ENCODE peak calls at places on chromosomes 2 and 18, in eight cellular contexts. V is lower lobe of right lung, A is upper lobe of right lung, M is MM.1S, I is K562, C is kidney epithelial cell, Q is psoas muscle, H is fibroblast of lung. W is an unnamed sample. For H3K36me3, the result is how much of the 10 kb centered on the place peaks cover.

GRCh38 chr18:34084635-34085034 is 140.1 kb downstream of the NOL4 start:
- DNase-seq in V (no peak), A (no peak), M (no peak), I (no peak), C (no peak), Q (no peak), H (no peak), W (no peak)

GRCh38 chr2:80858955-80859354 is 554.4 kb upstream of the LRRTM1 start:
- DNase-seq in V (no peak), A (no peak), M (no peak), I (no peak), C (no peak), Q (no peak), H (peak), W (no peak)

GRCh38 chr2:207289295-207290018 is 123.7 kb upstream of the KLF7 start:
- DNase-seq in V (no peak), A (no peak), M (no peak), I (no peak), C (no peak), Q (no peak), H (no peak), W (no peak)

GRCh38 chr2:3654031-3654430 is 4.0 kb upstream of the ALLC start:
- DNase-seq in V (no peak), A (no peak), M (no peak), I (no peak), C (no peak), Q (no peak), H (no peak), W (peak)

GRCh38 chr2:44188696-44189095 is 20.0 kb downstream of the PPM1B start:
- DNase-seq in V (no peak), A (no peak), M (no peak), I (no peak), C (no peak), Q (no peak), H (no peak), W (no peak)

GRCh38 chr2:46008082-46008870 is 288.9 kb upstream of the EPAS1 start:
- DNase-seq in V (no peak), A (no peak), M (no peak), I (no peak), C (no peak), Q (no peak), H (peak), W (no peak)

GRCh38 chr2:82023710-82024109 is 1719.2 kb upstream of the LRRTM1 start:
- DNase-seq in V (no peak), A (no peak), M (peak), I (no peak), C (no peak), Q (no peak), H (no peak), W (no peak)

GRCh38 chr2:103284750-103285149 is 522.9 kb downstream of the TMEM182 start:
- DNase-seq in V (no peak), A (no peak), M (no peak), I (no peak), C (no peak), Q (no peak), H (no peak), W (no peak)

GRCh38 chr2:158979775-158980174 is 11.3 kb downstream of the TANC1 start:
- DNase-seq in V (no peak), A (no peak), M (no peak), I (no peak), C (no peak), Q (no peak), H (peak), W (no peak)

GRCh38 chr2:200525551-200525881 is 491 bp upstream of the SGO2 start:
- DNase-seq in V (no peak), A (no peak), M (no peak), I (no peak), C (no peak), Q (no peak), H (no peak), W (no peak)

GRCh38 chr18:7873316-7873715 is 306.2 kb downstream of the PTPRM start:
- DNase-seq in V (no peak), A (no peak), M (no peak), I (no peak), C (no peak), Q (no peak), H (no peak), W (no peak)

GRCh38 chr2:133352719-133353118 is 215.5 kb downstream of the NCKAP5 start:
- DNase-seq in V (no peak), A (no peak), M (no peak), I (no peak), C (no peak), Q (no peak), H (peak), W (no peak)

DNA sequence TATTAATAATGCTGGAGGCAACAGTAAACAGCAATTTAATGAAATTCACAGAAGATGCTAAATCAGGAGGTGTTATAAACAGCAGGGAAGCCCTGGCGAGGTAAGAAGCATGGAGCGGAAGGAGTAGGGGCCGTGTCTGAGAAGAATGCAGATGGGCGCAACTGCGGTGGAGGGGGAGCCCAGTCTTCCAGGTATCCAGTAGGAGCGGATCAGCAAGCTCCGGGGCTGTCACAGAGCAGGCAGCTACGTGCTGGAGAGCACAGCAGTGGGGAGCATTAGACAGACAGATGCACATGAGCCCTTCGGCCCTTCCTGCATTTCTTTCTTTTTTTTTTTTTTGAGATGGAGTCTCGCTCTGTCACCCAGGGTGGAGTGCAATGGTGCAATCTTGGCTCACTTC is 82.3 kb downstream of the SH3RF3 start:
- DNase-seq in V (no peak), A (peak), M (no peak), I (no peak), C (no peak), Q (no peak), H (no peak), W (no peak)
- H3K36me3 ChIP-seq in V (under half), A (under half), M (under half), I (under half), C (under half), Q (under half), H (under half), W (under half)

DNA sequence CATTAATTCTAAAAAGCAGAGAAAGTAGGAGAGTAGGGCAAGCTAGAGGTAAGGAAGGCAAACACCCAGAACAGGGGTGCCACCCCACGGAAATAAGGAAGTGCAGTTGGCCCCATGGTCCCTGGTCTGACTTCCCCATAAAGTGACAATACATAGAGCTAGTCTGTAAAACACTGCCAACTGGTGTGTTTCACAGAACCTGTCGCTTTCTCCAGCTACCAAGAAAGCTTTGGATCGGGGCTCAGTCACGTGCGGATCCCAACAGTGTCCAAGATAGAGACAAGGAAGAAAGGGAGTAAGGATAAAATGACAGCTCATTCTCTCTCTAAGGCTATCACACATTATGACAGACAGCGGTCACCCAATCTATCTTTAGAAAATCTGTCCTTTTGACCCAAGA is 36.4 kb downstream of the TBC1D8 start:
- DNase-seq in V (peak), A (no peak), M (no peak), I (no peak), C (no peak), Q (no peak), H (no peak), W (peak)
- H3K4me3 ChIP-seq in V (no peak), A (no peak), M (no peak), I (no peak), C (no peak), Q (peak), H (no peak), W (peak)

GRCh38 chr2:119426396-119426675 is 5.3 kb upstream of the TMEM37 start:
- DNase-seq in V (no peak), A (no peak), M (no peak), I (no peak), C (no peak), Q (no peak), H (no peak), W (no peak)

GRCh38 chr2:119426801-119427395 is 4.8 kb upstream of the TMEM37 start:
- DNase-seq in V (peak), A (peak), M (no peak), I (peak), C (no peak), Q (no peak), H (peak), W (no peak)

GRCh38 chr2:119424284-119425118 is 7.2 kb upstream of the TMEM37 start:
- DNase-seq in V (peak), A (no peak), M (no peak), I (no peak), C (no peak), Q (no peak), H (no peak), W (no peak)

GRCh38 chr2:119425119-119425405 is 6.6 kb upstream of the TMEM37 start:
- DNase-seq in V (no peak), A (no peak), M (no peak), I (no peak), C (no peak), Q (no peak), H (no peak), W (no peak)

GRCh38 chr2:119425620-119426395 is 5.8 kb upstream of the TMEM37 start:
- DNase-seq in V (no peak), A (no peak), M (no peak), I (no peak), C (no peak), Q (no peak), H (no peak), W (no peak)
- H3K36me3 ChIP-seq in V (under half), A (under half), M (under half), I (under half), C (under half), Q (under half), H (under half), W (under half)

GRCh38 chr18:54222922-54223567 is 1.4 kb downstream of the MBD2 start:
- DNase-seq in V (no peak), A (no peak), M (peak), I (no peak), C (no peak), Q (no peak), H (no peak), W (no peak)

GRCh38 chr18:54218299-54218698 is 6.2 kb downstream of the MBD2 start:
- DNase-seq in V (no peak), A (no peak), M (no peak), I (no peak), C (no peak), Q (no peak), H (no peak), W (no peak)

GRCh38 chr18:54215069-54215468 is 9.4 kb downstream of the MBD2 start:
- DNase-seq in V (no peak), A (no peak), M (no peak), I (no peak), C (no peak), Q (no peak), H (peak), W (no peak)

GRCh38 chr18:54220406-54220805 is 4.1 kb downstream of the MBD2 start:
- DNase-seq in V (no peak), A (no peak), M (no peak), I (no peak), C (no peak), Q (no peak), H (no peak), W (no peak)

DNA sequence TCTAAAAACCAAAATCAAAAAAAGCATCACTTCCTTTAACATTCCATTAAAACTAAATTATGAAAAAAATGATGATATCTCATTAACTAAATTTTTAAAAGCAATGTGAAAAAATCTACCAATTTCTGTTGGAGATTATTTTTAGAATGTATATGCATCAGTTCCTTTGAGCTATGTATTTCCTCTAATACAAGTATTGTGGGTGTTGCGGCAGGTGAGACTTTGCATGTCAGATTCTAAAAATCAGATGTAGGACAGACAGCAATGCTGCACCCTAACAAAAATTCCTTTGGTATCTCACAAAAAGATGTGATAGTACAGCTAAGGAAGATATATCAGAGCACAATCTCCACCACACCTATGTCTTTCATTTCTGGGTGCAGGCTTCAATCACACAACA is 6.8 kb downstream of the MBD2 start:
- DNase-seq in V (no peak), A (no peak), M (no peak), I (no peak), C (no peak), Q (no peak), H (no peak), W (no peak)
- H3K4me3 ChIP-seq in V (no peak), A (no peak), M (no peak), I (no peak), C (no peak), Q (no peak), H (no peak), W (no peak)

GRCh38 chr2:63598971-63599370 is 10.2 kb downstream of the MDH1 start:
- DNase-seq in V (no peak), A (no peak), M (no peak), I (no peak), C (no peak), Q (no peak), H (no peak), W (no peak)

GRCh38 chr2:63594622-63595021 is 5.9 kb downstream of the MDH1 start:
- DNase-seq in V (no peak), A (no peak), M (no peak), I (no peak), C (no peak), Q (no peak), H (no peak), W (no peak)

GRCh38 chr2:63601061-63601460 is 12.3 kb downstream of the MDH1 start:
- DNase-seq in V (no peak), A (no peak), M (no peak), I (no peak), C (no peak), Q (no peak), H (no peak), W (no peak)

GRCh38 chr2:63591566-63592175 is 2.9 kb downstream of the MDH1 start:
- DNase-seq in V (no peak), A (no peak), M (no peak), I (no peak), C (no peak), Q (no peak), H (no peak), W (no peak)

GRCh38 chr2:63596487-63596886 is 7.7 kb downstream of the MDH1 start:
- DNase-seq in V (no peak), A (no peak), M (no peak), I (no peak), C (no peak), Q (no peak), H (no peak), W (no peak)
- H3K36me3 ChIP-seq in V (half or more), A (half or more), M (under half), I (half or more), C (under half), Q (under half), H (under half), W (half or more)

GRCh38 chr2:37671816-37672103 is 318 bp upstream of the CDC42EP3 start:
- DNase-seq in V (no peak), A (no peak), M (no peak), I (no peak), C (no peak), Q (no peak), H (no peak), W (no peak)

GRCh38 chr2:37667704-37668103 is 3.7 kb downstream of the CDC42EP3 start:
- DNase-seq in V (no peak), A (no peak), M (no peak), I (no peak), C (no peak), Q (no peak), H (no peak), W (no peak)

GRCh38 chr2:37670378-37671012 is 947 bp downstream of the CDC42EP3 start:
- DNase-seq in V (no peak), A (no peak), M (peak), I (no peak), C (no peak), Q (no peak), H (peak), W (no peak)

GRCh38 chr2:37671013-37671815 is at the start of gene CDC42EP3:
- DNase-seq in V (peak), A (peak), M (peak), I (peak), C (no peak), Q (peak), H (no peak), W (peak)

GRCh38 chr2:37669500-37669899 is 1.9 kb downstream of the CDC42EP3 start:
- DNase-seq in V (no peak), A (no peak), M (no peak), I (no peak), C (no peak), Q (no peak), H (no peak), W (no peak)
- H3K4me3 ChIP-seq in V (peak), A (peak), M (peak), I (no peak), C (peak), Q (peak), H (peak), W (peak)